ENCODE peak calls at places on chromosomes 7 and 10, in five cellular contexts. D, A, J, O and T are unnamed samples.
A peak's percentile ranks its signal among the peaks of the same experiment; 100 is the strongest.

GRCh38 chr7:118478931-118479330 is 254.4 kb downstream of the ANKRD7 start:
- DNase-seq in D (no peak), A (no peak), J (no peak), O (no peak), T (no peak)

GRCh38 chr10:111077715-111078504 is 1.1 kb downstream of the ADRA2A start:
- DNase-seq in D (peak; percentile 66), A (peak; percentile 13), J (no peak), O (no peak), T (no peak)

GRCh38 chr10:29486466-29486865 is 148.3 kb downstream of the SVIL start:
- DNase-seq in D (no peak), A (no peak), J (no peak), O (no peak), T (no peak)

GRCh38 chr7:73521636-73522080 is 435 bp downstream of the BAZ1B start:
- DNase-seq in D (peak; percentile 75), A (no peak), J (peak; percentile 84), O (no peak), T (no peak)

GRCh38 chr10:31961264-31961663 is 32.6 kb upstream of the ARHGAP12 start:
- DNase-seq in D (no peak), A (no peak), J (no peak), O (no peak), T (no peak)

GRCh38 chr7:105760549-105761447 is 115.6 kb downstream of the ATXN7L1 start:
- DNase-seq in D (no peak), A (no peak), J (no peak), O (no peak), T (no peak)

GRCh38 chr10:132676193-132676891 is 109.6 kb downstream of the NKX6-2 start:
- DNase-seq in D (no peak), A (no peak), J (no peak), O (no peak), T (no peak)

GRCh38 chr7:54921116-54921515 is 97.7 kb upstream of the EGFR start:
- DNase-seq in D (no peak), A (no peak), J (no peak), O (no peak), T (no peak)

GRCh38 chr10:111281516-111281915 is 204.7 kb downstream of the ADRA2A start:
- DNase-seq in D (peak; percentile 48), A (no peak), J (peak; percentile 7), O (peak; percentile 4), T (no peak)

GRCh38 chr10:44909910-44910309 is 1.2 kb upstream of the TMEM72 start:
- DNase-seq in D (no peak), A (no peak), J (no peak), O (no peak), T (no peak)

GRCh38 chr10:52213511-52213831 is 100.6 kb upstream of the DKK1 start:
- DNase-seq in D (no peak), A (no peak), J (no peak), O (no peak), T (no peak)

GRCh38 chr10:48910557-48910956 is 29.1 kb downstream of the LRRC18 start:
- DNase-seq in D (no peak), A (no peak), J (no peak), O (no peak), T (no peak)

GRCh38 chr7:92785923-92786322 is 50.5 kb downstream of the CDK6 start:
- DNase-seq in D (no peak), A (no peak), J (peak; percentile 26), O (no peak), T (no peak)

GRCh38 chr10:127017406-127018297 is 112.4 kb downstream of the DOCK1 start:
- DNase-seq in D (no peak), A (no peak), J (no peak), O (no peak), T (no peak)

GRCh38 chr7:112646787-112647186 is 143.4 kb downstream of the TMEM168 start:
- DNase-seq in D (peak; percentile 51), A (no peak), J (peak; percentile 25), O (no peak), T (no peak)

GRCh38 chr7:108497082-108497725 is 28.7 kb downstream of the PNPLA8 start:
- DNase-seq in D (peak; percentile 62), A (peak; percentile 73), J (peak; percentile 82), O (peak; percentile 40), T (peak; percentile 45)

GRCh38 chr10:62577666-62578291 is 203.6 kb downstream of the ZNF365 start:
- DNase-seq in D (no peak), A (no peak), J (no peak), O (no peak), T (no peak)

GRCh38 chr10:9685596-9685995 is 1332.1 kb upstream of the CELF2 start:
- DNase-seq in D (no peak), A (no peak), J (no peak), O (no peak), T (no peak)
- TF ChIP-seq EZH2 in D (no peak), A (no peak), J (no peak), O (no peak), T (no peak)

GRCh38 chr10:25492040-25492439 is 317.2 kb downstream of the GPR158 start:
- DNase-seq in D (no peak), A (no peak), J (no peak), O (no peak), T (no peak)
- H3K9ac ChIP-seq in D (no peak overlapping the region), A (no peak overlapping the region), J (peak overlapping the region; percentile 35), O (no peak overlapping the region), T (no peak overlapping the region)

DNA sequence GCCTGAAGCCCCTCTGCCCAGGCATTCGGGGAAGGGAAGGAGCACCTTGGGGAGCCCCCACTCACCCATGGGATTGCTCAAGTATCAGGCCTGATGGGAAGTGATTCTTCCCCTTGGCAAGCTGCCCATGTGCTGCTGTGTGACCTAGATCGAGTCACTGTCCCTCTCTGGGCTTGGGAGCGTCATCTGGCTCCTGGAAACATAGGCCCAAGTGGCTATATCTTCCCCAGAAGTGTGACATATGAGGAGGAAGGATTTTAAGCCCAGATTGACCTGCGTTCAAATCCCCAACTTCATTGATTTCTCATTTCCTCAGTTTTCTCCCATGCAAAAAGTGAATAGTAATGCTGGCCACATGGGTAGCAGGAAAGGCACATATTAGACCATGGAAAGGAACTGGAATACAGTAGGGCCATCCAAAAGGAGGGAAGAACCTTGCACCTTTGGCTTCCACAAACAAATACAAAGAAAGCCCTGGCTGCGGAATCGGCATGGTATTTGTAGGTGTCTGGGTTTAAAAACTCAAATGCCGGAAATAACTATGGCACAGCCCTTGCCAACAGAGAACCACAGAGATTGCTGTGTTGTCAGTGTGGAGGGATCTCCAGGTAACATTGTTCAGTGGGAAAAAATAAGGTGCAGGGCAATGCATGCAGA is 169.5 kb upstream of the ZMIZ1 start:
- DNase-seq in D (no peak), A (no peak), J (no peak), O (no peak), T (no peak)
- TF ChIP-seq POLR2AphosphoS5 in D (no peak), A (no peak), J (no peak), O (no peak), T (no peak)

GRCh38 chr7:157021893-157022680 is 11.6 kb upstream of the MNX1 start:
- DNase-seq in D (peak; percentile 59), A (no peak), J (no peak), O (no peak), T (no peak)

GRCh38 chr7:157019718-157020451 is 9.4 kb upstream of the MNX1 start:
- DNase-seq in D (peak; percentile 45), A (no peak), J (no peak), O (no peak), T (no peak)

GRCh38 chr7:157020514-157021070 is 10.1 kb upstream of the MNX1 start:
- DNase-seq in D (no peak), A (no peak), J (no peak), O (no peak), T (no peak)

GRCh38 chr7:157022681-157023588 is 12.5 kb upstream of the MNX1 start:
- DNase-seq in D (peak; percentile 62), A (no peak), J (peak; percentile 46), O (no peak), T (no peak)

GRCh38 chr7:157021071-157021891 is 10.8 kb upstream of the MNX1 start:
- DNase-seq in D (peak; percentile 70), A (no peak), J (no peak), O (no peak), T (no peak)
- TF ChIP-seq EZH2 in D (peak; percentile 97), A (peak; percentile 96), J (no peak), O (no peak), T (no peak)

DNA sequence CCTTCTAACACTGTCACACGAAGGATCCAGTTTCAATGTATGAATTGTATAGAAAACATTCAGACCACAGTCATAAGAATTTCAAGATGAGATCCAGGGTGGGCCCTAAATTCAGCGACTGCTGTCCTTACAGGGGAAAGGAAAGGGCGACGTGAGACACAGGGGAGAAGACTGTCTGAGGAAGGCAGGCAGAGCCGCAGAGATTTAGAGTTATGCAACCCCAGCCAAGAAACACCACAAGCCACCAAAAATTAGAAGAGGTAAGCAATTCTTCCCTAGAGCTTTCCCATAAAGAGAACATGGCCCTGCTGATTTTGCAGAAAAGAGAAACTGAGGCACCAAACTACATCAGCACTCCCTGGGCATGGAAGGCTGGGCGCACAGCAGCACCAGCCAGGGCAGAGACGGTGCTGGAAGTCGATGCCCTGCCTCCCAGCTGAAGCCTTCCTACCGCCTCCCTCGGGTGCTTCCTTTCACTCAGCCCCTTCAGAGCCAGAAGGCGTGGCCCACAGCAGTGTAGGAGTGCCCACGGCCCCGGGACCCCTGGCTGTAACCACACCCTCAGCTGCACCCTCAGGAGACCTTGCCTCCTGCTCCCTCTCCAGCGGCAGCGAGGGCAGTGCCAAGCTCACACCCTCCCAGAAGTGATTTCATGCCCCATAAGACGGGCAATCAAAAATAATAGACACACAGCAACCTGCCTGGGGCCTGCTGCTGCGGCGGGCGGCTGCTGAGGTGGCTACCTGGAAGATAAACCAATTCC is 81.0 kb upstream of the LRRC4 start:
- DNase-seq in D (no peak), A (no peak), J (no peak), O (no peak), T (no peak)
- H3K9ac ChIP-seq in D (no peak overlapping the region), A (no peak overlapping the region), J (no peak overlapping the region), O (no peak overlapping the region), T (no peak overlapping the region)

DNA sequence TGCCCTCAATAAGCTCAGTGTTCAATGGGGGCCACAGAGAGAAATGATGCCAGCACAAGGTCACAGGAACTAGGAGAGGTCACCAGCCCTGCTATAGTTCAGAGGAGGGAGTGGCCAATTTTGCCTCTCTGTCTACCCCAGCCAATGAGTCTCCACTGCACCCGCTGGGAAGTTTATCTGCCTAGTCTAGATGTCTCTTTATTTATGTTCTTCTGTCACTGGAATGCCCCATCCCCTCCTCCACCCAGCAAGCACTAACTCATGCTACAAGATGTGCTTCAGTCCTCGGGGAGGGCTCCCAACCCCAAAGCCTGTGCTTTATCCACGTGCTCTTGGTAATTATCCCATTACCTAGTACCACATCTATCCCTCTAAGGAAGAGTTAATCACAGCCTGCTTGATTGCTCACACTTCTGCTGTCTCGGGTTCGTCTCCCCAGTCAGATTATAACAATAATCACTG is 4.1 kb downstream of the HIP1 start:
- DNase-seq in D (no peak), A (no peak), J (peak; percentile 96), O (no peak), T (no peak)
- TF ChIP-seq POLR2AphosphoS5 in D (no peak), A (no peak), J (peak; percentile 62), O (no peak), T (no peak)

DNA sequence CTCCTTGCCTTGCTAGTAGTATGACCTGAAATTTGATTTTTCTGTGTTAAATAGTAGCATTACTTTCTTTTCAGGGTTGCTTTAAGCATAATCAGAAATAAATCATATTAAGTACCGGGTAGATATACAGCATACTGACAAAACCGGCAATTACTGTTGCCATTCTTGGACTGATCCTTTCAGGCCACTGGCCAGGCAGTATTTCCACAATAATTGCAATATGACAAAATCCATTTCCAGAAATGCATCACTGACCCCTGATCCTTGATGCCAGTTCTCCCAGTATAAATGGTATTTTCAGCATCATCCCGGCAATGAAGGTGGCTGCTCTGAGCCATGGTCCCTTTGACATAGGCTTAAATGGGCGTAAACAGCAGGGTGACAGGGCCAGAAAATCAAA is 6.8 kb downstream of the LRIT1 start:
- DNase-seq in D (no peak), A (no peak), J (no peak), O (no peak), T (no peak)
- TF ChIP-seq EZH2 in D (no peak), A (no peak), J (no peak), O (no peak), T (no peak)